ENCODE peak calls at places on chromosomes 13 and 19, in nine cellular contexts. X is stimulated activated CD4-positive, alpha-beta T cell treated with anti-CD3 and anti-CD28 coated beads, Interleukin-4, amount 100 ng/mL, for 24 hours; F is activated CD8-positive, alpha-beta memory T cell treated with anti-CD3 and anti-CD28 coated beads for 4 hours; T is Panc1; N is CD4-positive, alpha-beta T cell; E is kidney epithelial cell; A is endothelial cell; B is LHCN-M2; K is iPS-NIHi11. V is an unnamed sample.

GRCh38 chr13:27354379-27354778 is 70.0 kb upstream of the GTF3A start:
- DNase-seq in A (no peak), E (no peak), B (peak), T (no peak), N (no peak), K (no peak), X (no peak), F (no peak), V (no peak)

GRCh38 chr19:31285744-31286143 is 63.5 kb downstream of the TSHZ3 start:
- DNase-seq in K (no peak), E (no peak), T (no peak), N (no peak), F (no peak), X (no peak), A (no peak), B (peak), V (no peak)

GRCh38 chr13:83941669-83942335 is 59.5 kb upstream of the SLITRK1 start:
- DNase-seq in N (no peak), X (no peak), B (no peak), E (no peak), T (no peak), F (no peak), A (no peak), K (no peak), V (no peak)

GRCh38 chr19:34131100-34131499 is 41.2 kb upstream of the LSM14A start:
- DNase-seq in E (no peak), F (no peak), K (no peak), X (no peak), T (no peak), A (no peak), N (no peak), B (no peak), V (no peak)

GRCh38 chr19:35309481-35310279 is 17.7 kb downstream of the MAG start:
- DNase-seq in N (no peak), A (no peak), B (no peak), X (no peak), E (peak), F (no peak), K (no peak), T (no peak), V (no peak)

GRCh38 chr19:56111601-56112312 is 9.3 kb downstream of the ZNF787 start:
- DNase-seq in X (peak), F (peak), N (peak), E (no peak), T (no peak), A (no peak), K (no peak), B (peak), V (no peak)

GRCh38 chr19:57473646-57474045 is 3.7 kb downstream of the ZNF772 start:
- DNase-seq in K (no peak), F (no peak), E (no peak), A (no peak), N (no peak), T (no peak), B (no peak), X (no peak), V (no peak)

GRCh38 chr13:32032780-32033179 is 1.2 kb downstream of the FRY start:
- DNase-seq in X (no peak), T (no peak), K (no peak), B (no peak), E (no peak), A (no peak), F (no peak), N (no peak), V (no peak)

GRCh38 chr19:46860846-46861690 is at the start of gene ARHGAP35:
- DNase-seq in X (peak), T (no peak), E (no peak), B (no peak), N (peak), F (no peak), K (peak), A (no peak), V (no peak)

GRCh38 chr19:3516675-3517207 is 10.6 kb downstream of the FZR1 start:
- DNase-seq in A (no peak), X (peak), B (peak), F (no peak), T (no peak), E (no peak), N (peak), K (peak), V (no peak)

GRCh38 chr13:34545461-34545860 is 396.6 kb upstream of the NBEA start:
- DNase-seq in A (no peak), E (no peak), T (no peak), N (no peak), K (no peak), F (no peak), X (no peak), B (no peak), V (no peak)

GRCh38 chr19:51573331-51573730 is 2.2 kb downstream of the ZNF175 start:
- DNase-seq in F (no peak), N (no peak), E (no peak), T (no peak), A (no peak), B (peak), K (no peak), X (no peak), V (no peak)